ENCODE peak calls at places on chromosomes 2 and 18, in six cellular contexts. One of them, this sample, is unnamed.

GRCh38 chr18:22703883-22704626 is 229.1 kb upstream of the RBBP8 start:
- DNase-seq in mammary epithelial cell: peak
- DNase-seq in sigmoid colon: no peak
- DNase-seq in A549: peak
- DNase-seq in HFF-Myc: peak
- DNase-seq in fibroblast of lung: peak
- DNase-seq in this sample: no peak

GRCh38 chr2:229725716-229726346 is 11.5 kb upstream of the DNER start:
- DNase-seq in mammary epithelial cell: no peak
- DNase-seq in sigmoid colon: no peak
- DNase-seq in A549: peak
- DNase-seq in HFF-Myc: peak
- DNase-seq in fibroblast of lung: peak
- DNase-seq in this sample: peak

GRCh38 chr18:23740105-23740830 is 51.0 kb downstream of the LAMA3 start:
- DNase-seq in mammary epithelial cell: peak
- DNase-seq in sigmoid colon: no peak
- DNase-seq in A549: peak
- DNase-seq in HFF-Myc: peak
- DNase-seq in fibroblast of lung: peak
- DNase-seq in this sample: no peak

GRCh38 chr2:108632748-108633147 is 86.5 kb upstream of the RANBP2 start:
- DNase-seq in mammary epithelial cell: no peak
- DNase-seq in sigmoid colon: no peak
- DNase-seq in A549: no peak
- DNase-seq in HFF-Myc: no peak
- DNase-seq in fibroblast of lung: no peak
- DNase-seq in this sample: no peak

GRCh38 chr2:73984203-73984921 is at the start of gene TET3:
- DNase-seq in mammary epithelial cell: no peak
- DNase-seq in sigmoid colon: peak
- DNase-seq in A549: peak
- DNase-seq in HFF-Myc: no peak
- DNase-seq in fibroblast of lung: no peak
- DNase-seq in this sample: no peak

GRCh38 chr2:9760911-9761228 is 82.4 kb upstream of the TAF1B start:
- DNase-seq in mammary epithelial cell: no peak
- DNase-seq in sigmoid colon: no peak
- DNase-seq in A549: no peak
- DNase-seq in HFF-Myc: no peak
- DNase-seq in fibroblast of lung: no peak
- DNase-seq in this sample: no peak

GRCh38 chr2:101781730-101782426 is 84.4 kb downstream of the MAP4K4 start:
- DNase-seq in mammary epithelial cell: no peak
- DNase-seq in sigmoid colon: no peak
- DNase-seq in A549: no peak
- DNase-seq in HFF-Myc: no peak
- DNase-seq in fibroblast of lung: no peak
- DNase-seq in this sample: no peak

GRCh38 chr18:12543697-12544096 is 114.2 kb downstream of the SPIRE1 start:
- DNase-seq in mammary epithelial cell: peak
- DNase-seq in sigmoid colon: no peak
- DNase-seq in A549: no peak
- DNase-seq in HFF-Myc: no peak
- DNase-seq in fibroblast of lung: peak
- DNase-seq in this sample: no peak

GRCh38 chr2:176852667-176853066 is 359.9 kb upstream of the HNRNPA3 start:
- DNase-seq in mammary epithelial cell: no peak
- DNase-seq in sigmoid colon: no peak
- DNase-seq in A549: no peak
- DNase-seq in HFF-Myc: no peak
- DNase-seq in fibroblast of lung: no peak
- DNase-seq in this sample: no peak

GRCh38 chr2:26359886-26360473 is 13.4 kb upstream of the ADGRF3 start:
- DNase-seq in mammary epithelial cell: no peak
- DNase-seq in sigmoid colon: no peak
- DNase-seq in A549: no peak
- DNase-seq in HFF-Myc: no peak
- DNase-seq in fibroblast of lung: no peak
- DNase-seq in this sample: no peak
- H3K4me3 ChIP-seq in mammary epithelial cell: no peak
- H3K4me3 ChIP-seq in sigmoid colon: no peak
- H3K4me3 ChIP-seq in A549: no peak
- H3K4me3 ChIP-seq in HFF-Myc: no peak
- H3K4me3 ChIP-seq in fibroblast of lung: no peak
- H3K4me3 ChIP-seq in this sample: no peak

DNA sequence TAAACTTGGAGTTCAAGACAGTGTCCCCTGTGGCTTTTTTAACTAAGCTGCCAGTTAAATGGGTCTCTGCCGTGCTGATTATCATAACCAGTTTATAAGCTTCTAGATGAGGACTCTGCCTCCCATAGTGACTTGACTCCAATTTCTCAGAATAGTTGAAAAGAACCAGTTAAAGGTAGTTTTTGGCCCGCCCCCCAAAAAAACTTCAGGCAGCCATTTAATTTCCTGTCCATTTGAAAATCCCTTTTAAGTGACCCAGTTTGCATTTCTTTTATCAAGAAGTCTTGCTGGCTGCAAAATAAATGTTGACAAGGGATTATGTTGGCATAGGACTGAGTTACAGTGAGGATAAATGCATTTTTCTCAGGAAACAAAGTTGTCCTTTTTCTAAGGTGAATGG is 2.3 kb downstream of the SLC20A1 start:
- DNase-seq in mammary epithelial cell: no peak
- DNase-seq in sigmoid colon: no peak
- DNase-seq in A549: no peak
- DNase-seq in HFF-Myc: no peak
- DNase-seq in fibroblast of lung: no peak
- DNase-seq in this sample: no peak
- H3K4me3 ChIP-seq in mammary epithelial cell: peak
- H3K4me3 ChIP-seq in sigmoid colon: no peak
- H3K4me3 ChIP-seq in A549: peak
- H3K4me3 ChIP-seq in HFF-Myc: peak
- H3K4me3 ChIP-seq in fibroblast of lung: peak
- H3K4me3 ChIP-seq in this sample: peak

DNA sequence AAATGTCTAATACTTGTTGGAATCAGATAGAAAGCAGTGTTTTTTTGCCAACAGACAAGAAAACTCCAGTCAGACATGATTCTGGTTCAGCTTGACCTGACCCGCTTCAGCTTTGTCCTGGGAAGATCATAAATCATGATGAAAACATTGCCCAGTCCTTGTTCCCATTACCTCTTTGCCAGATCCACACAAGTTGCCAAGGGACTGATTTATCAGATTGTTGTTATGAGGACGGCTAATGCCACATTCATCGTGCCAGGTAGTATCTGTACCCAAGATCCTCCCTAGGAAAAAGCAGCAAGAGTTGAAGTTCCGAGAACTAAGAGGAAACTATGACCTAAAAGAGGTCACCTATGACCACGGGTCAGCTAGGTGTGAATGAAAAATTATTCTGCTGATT is 39.0 kb downstream of the SLC40A1 start:
- DNase-seq in mammary epithelial cell: no peak
- DNase-seq in sigmoid colon: no peak
- DNase-seq in A549: no peak
- DNase-seq in HFF-Myc: no peak
- DNase-seq in fibroblast of lung: no peak
- DNase-seq in this sample: no peak
- H3K4me3 ChIP-seq in mammary epithelial cell: no peak
- H3K4me3 ChIP-seq in sigmoid colon: no peak
- H3K4me3 ChIP-seq in A549: no peak
- H3K4me3 ChIP-seq in HFF-Myc: no peak
- H3K4me3 ChIP-seq in fibroblast of lung: no peak
- H3K4me3 ChIP-seq in this sample: no peak

DNA sequence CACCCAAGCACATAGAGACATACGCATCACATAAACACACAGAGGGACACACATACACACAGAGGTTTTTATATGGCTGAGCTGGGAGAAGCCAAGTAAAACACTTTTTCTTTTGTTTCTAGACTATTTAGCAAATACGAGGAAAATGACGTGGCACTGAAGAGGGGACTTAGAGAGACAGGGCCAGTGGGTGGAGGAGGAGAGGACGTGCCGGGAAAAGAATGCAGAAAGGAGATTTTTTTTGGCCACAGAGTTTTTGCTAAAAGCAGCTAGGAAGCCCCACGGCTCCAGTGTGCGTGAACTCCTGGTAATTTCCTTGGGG is 168.5 kb upstream of the KLF7 start:
- DNase-seq in mammary epithelial cell: no peak
- DNase-seq in sigmoid colon: no peak
- DNase-seq in A549: no peak
- DNase-seq in HFF-Myc: no peak
- DNase-seq in fibroblast of lung: no peak
- DNase-seq in this sample: no peak
- H3K4me3 ChIP-seq in mammary epithelial cell: peak
- H3K4me3 ChIP-seq in sigmoid colon: no peak
- H3K4me3 ChIP-seq in A549: peak
- H3K4me3 ChIP-seq in HFF-Myc: peak
- H3K4me3 ChIP-seq in fibroblast of lung: peak
- H3K4me3 ChIP-seq in this sample: peak

GRCh38 chr2:5562865-5563264 is 129.3 kb upstream of the SOX11 start:
- DNase-seq in mammary epithelial cell: no peak
- DNase-seq in sigmoid colon: no peak
- DNase-seq in A549: no peak
- DNase-seq in HFF-Myc: no peak
- DNase-seq in fibroblast of lung: no peak
- DNase-seq in this sample: no peak

GRCh38 chr2:5555636-5556035 is 136.5 kb upstream of the SOX11 start:
- DNase-seq in mammary epithelial cell: no peak
- DNase-seq in sigmoid colon: no peak
- DNase-seq in A549: no peak
- DNase-seq in HFF-Myc: no peak
- DNase-seq in fibroblast of lung: no peak
- DNase-seq in this sample: no peak

GRCh38 chr2:5563411-5563810 is 128.8 kb upstream of the SOX11 start:
- DNase-seq in mammary epithelial cell: no peak
- DNase-seq in sigmoid colon: no peak
- DNase-seq in A549: no peak
- DNase-seq in HFF-Myc: no peak
- DNase-seq in fibroblast of lung: no peak
- DNase-seq in this sample: no peak

DNA sequence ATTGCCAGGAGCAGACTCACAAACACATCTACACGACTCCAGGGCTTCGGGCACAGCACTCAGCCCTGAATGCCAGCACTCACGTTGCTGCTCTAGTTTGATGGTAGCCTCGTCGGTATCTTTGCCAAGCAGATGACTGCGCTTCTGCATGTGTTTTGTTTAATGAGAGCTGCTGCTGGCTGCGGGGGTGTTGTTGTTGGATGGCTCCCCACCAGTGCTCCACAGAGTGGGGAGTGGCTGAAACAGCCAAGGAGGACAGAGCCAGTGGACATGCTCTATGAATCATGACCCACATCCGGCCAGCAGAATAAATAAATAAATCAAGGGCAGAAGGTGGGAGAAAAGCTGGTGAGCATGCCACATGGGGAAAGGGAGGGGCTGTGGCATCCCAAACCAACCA is 131.2 kb upstream of the SOX11 start:
- DNase-seq in mammary epithelial cell: no peak
- DNase-seq in sigmoid colon: no peak
- DNase-seq in A549: no peak
- DNase-seq in HFF-Myc: no peak
- DNase-seq in fibroblast of lung: peak
- DNase-seq in this sample: no peak
- H3K4me3 ChIP-seq in mammary epithelial cell: no peak
- H3K4me3 ChIP-seq in sigmoid colon: no peak
- H3K4me3 ChIP-seq in A549: no peak
- H3K4me3 ChIP-seq in HFF-Myc: no peak
- H3K4me3 ChIP-seq in fibroblast of lung: no peak
- H3K4me3 ChIP-seq in this sample: no peak

DNA sequence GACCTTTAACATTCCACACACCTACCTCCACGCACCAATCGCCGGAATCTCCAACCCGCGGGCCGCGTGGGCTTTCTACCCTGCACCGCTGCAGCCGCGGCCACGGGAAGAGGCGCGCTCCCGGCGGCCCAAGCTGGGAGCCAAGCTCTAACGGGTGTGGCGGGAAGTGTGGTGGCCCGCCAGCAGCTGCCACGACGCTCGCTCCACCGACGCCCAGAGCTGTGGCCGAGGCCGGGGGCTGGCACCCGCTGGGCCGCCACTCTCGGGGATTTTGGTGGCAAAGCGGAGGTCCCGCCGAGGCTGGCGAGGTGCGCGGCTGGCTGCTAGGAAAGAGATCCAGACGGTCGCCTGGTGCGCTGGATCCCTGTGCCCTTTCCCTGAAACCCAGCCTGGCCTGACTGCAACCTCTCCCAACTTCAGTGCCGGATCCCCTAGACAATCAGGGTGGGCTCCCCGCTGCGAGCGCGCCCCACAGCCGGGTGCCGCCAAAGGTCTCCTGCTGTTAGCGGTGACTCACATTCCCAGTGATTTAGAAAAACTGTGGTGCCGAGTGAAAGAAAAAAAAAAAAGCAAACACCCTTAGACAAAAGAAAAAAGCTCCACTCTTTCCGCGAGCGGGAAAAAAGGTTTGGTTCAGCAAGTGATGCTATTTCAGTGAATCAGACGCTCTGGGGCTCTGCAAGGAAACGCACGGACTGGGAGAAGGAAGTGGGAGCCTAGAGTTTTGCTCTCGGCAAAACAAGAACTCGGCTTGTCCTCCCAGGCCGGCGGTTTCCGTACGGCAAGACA is 2.9 kb upstream of the BCL2L11 start:
- DNase-seq in mammary epithelial cell: peak
- DNase-seq in sigmoid colon: peak
- DNase-seq in A549: peak
- DNase-seq in HFF-Myc: no peak
- DNase-seq in fibroblast of lung: peak
- DNase-seq in this sample: no peak
- H3K4me3 ChIP-seq in mammary epithelial cell: peak
- H3K4me3 ChIP-seq in sigmoid colon: peak
- H3K4me3 ChIP-seq in A549: peak
- H3K4me3 ChIP-seq in HFF-Myc: peak
- H3K4me3 ChIP-seq in fibroblast of lung: peak
- H3K4me3 ChIP-seq in this sample: peak

GRCh38 chr18:34031810-34032209 is 192.9 kb downstream of the NOL4 start:
- DNase-seq in mammary epithelial cell: no peak
- DNase-seq in sigmoid colon: no peak
- DNase-seq in A549: no peak
- DNase-seq in HFF-Myc: no peak
- DNase-seq in fibroblast of lung: no peak
- DNase-seq in this sample: no peak
- H3K4me3 ChIP-seq in mammary epithelial cell: no peak
- H3K4me3 ChIP-seq in sigmoid colon: no peak
- H3K4me3 ChIP-seq in A549: no peak
- H3K4me3 ChIP-seq in HFF-Myc: no peak
- H3K4me3 ChIP-seq in fibroblast of lung: no peak
- H3K4me3 ChIP-seq in this sample: no peak

This sample was measured in retinal pigment epithelial cell.